ENCODE peak calls at places on chromosomes 5 and 9, in six cellular contexts. J is T-helper 17 cell; D is sciatic nerve; Q is SK-N-SH treated with all-trans-retinoic acid at 6 μM for 48 hours; L is Right ventricle myocardium inferior; T is activated naive CD8-positive, alpha-beta T cell treated with anti-CD3 and anti-CD28 coated beads, Interleukin-2, amount 50 U/mL, for 24 hours. K is an unnamed sample.

GRCh38 chr9:130893250-130894101 is 3.1 kb downstream of the QRFP start:
- ATAC-seq in Q (no peak), T (peak; percentile 27), D (peak; percentile 69), J (peak; percentile 50), L (peak; percentile 40), K (peak; percentile 23)

GRCh38 chr5:1668141-1668721 is 131.4 kb downstream of the MRPL36 start:
- ATAC-seq in L (no peak), D (peak; percentile 21), Q (no peak), T (peak; percentile 16), J (peak; percentile 16), K (no peak)

GRCh38 chr5:132943362-132944022 is 19.9 kb downstream of the AFF4 start:
- ATAC-seq in Q (no peak), L (no peak), D (no peak), J (no peak), T (no peak), K (no peak)

GRCh38 chr9:15087031-15087417 is 176.8 kb upstream of the FREM1 start:
- ATAC-seq in L (no peak), T (no peak), J (no peak), D (peak; percentile 24), Q (peak; percentile 61), K (no peak)

GRCh38 chr5:7776442-7776841 is 74.5 kb downstream of the CFAP90 start:
- ATAC-seq in T (no peak), Q (no peak), L (no peak), J (no peak), D (no peak), K (no peak)

GRCh38 chr9:134051319-134051718 is 16.5 kb downstream of the BRD3 start:
- ATAC-seq in J (no peak), D (no peak), Q (no peak), L (no peak), T (no peak), K (no peak)

GRCh38 chr5:55850839-55851674 is at the start of gene IL31RA:
- ATAC-seq in D (no peak), L (no peak), T (peak; percentile 86), Q (peak; percentile 97), J (no peak), K (no peak)

GRCh38 chr5:160221082-160221481 is 8.2 kb upstream of the FABP6 start:
- ATAC-seq in D (no peak), T (no peak), Q (no peak), J (no peak), L (no peak), K (no peak)

GRCh38 chr9:12813960-12814876 is 39.4 kb downstream of the LURAP1L start:
- ATAC-seq in J (no peak), L (peak; percentile 71), Q (peak; percentile 98), D (peak; percentile 88), T (no peak), K (peak; percentile 89)

GRCh38 chr9:35859310-35859994 is 10.7 kb downstream of the OR13J1 start:
- ATAC-seq in Q (peak; percentile 67), L (no peak), T (peak; percentile 77), D (peak; percentile 58), J (peak; percentile 44), K (peak; percentile 36)

GRCh38 chr9:123929177-123929869 is 603 bp downstream of the DENND1A start:
- ATAC-seq in D (peak; percentile 12), L (no peak), J (peak; percentile 1), T (peak; percentile 1), Q (peak; percentile 8), K (no peak)

GRCh38 chr5:16815432-16815831 is 120.7 kb downstream of the MYO10 start:
- ATAC-seq in D (no peak), Q (no peak), L (no peak), J (no peak), T (no peak), K (no peak)

K was measured in gastroesophageal sphincter.